ENCODE peak calls at places on chromosomes 2 and 18, in seven cellular contexts. G, K, F, L, U, J and H are unnamed samples.

GRCh38 chr2:120803085-120803484 is 67.4 kb downstream of the GLI2 start:
- DNase-seq in G (no peak), K (no peak), F (no peak), L (no peak), U (no peak), J (no peak), H (no peak)

GRCh38 chr2:177413703-177414102 is 21.1 kb downstream of the AGPS start:
- DNase-seq in G (no peak), K (no peak), F (no peak), L (no peak), U (no peak), J (no peak), H (no peak)

GRCh38 chr2:178473373-178473772 is 5.0 kb downstream of the FKBP7 start:
- DNase-seq in G (no peak), K (no peak), F (no peak), L (no peak), U (no peak), J (no peak), H (no peak)

GRCh38 chr2:35314049-35314448 is 1041.5 kb upstream of the CRIM1 start:
- DNase-seq in G (no peak), K (no peak), F (no peak), L (no peak), U (no peak), J (no peak), H (no peak)

GRCh38 chr2:11701831-11702301 is 31.9 kb upstream of the NTSR2 start:
- DNase-seq in G (no peak), K (no peak), F (peak; percentile 76), L (no peak), U (no peak), J (no peak), H (no peak)

GRCh38 chr2:68045337-68045736 is 17.5 kb downstream of the C1D start:
- DNase-seq in G (no peak), K (no peak), F (no peak), L (no peak), U (no peak), J (no peak), H (peak; percentile 59)

GRCh38 chr2:177174456-177174855 is 38.1 kb upstream of the HNRNPA3 start:
- DNase-seq in G (no peak), K (no peak), F (no peak), L (no peak), U (no peak), J (no peak), H (no peak)

GRCh38 chr18:73340135-73340934 is 472.5 kb upstream of the NETO1 start:
- DNase-seq in G (no peak), K (no peak), F (no peak), L (peak; percentile 1), U (no peak), J (no peak), H (no peak)

GRCh38 chr2:17849260-17849659 is 29.2 kb upstream of the KCNS3 start:
- DNase-seq in G (no peak), K (no peak), F (no peak), L (no peak), U (no peak), J (no peak), H (no peak)

GRCh38 chr2:236562434-236562833 is 7.2 kb upstream of the ACKR3 start:
- DNase-seq in G (no peak), K (no peak), F (no peak), L (no peak), U (no peak), J (no peak), H (no peak)

GRCh38 chr2:128638741-128639477 is 320.2 kb upstream of the HS6ST1 start:
- DNase-seq in G (no peak), K (no peak), F (peak; percentile 17), L (peak; percentile 83), U (no peak), J (no peak), H (no peak)

GRCh38 chr18:8056723-8057122 is 489.6 kb downstream of the PTPRM start:
- DNase-seq in G (no peak), K (no peak), F (no peak), L (no peak), U (no peak), J (no peak), H (no peak)

GRCh38 chr18:43341014-43341413 is 63.7 kb upstream of the SYT4 start:
- DNase-seq in G (no peak), K (no peak), F (no peak), L (no peak), U (no peak), J (no peak), H (no peak)